ENCODE peak calls at places on chromosomes 11 and 22, in seven cellular contexts. One of them, this sample, is unnamed.

GRCh38 chr22:29216873-29217666 is 11.4 kb downstream of the EMID1 start:
- DNase-seq in NCI-H526: no peak
- DNase-seq in ureter: no peak
- DNase-seq in fibroblast of lung: peak; percentile 17
- DNase-seq in nephron progenitor cell: no peak
- DNase-seq in NCI-H460: no peak
- DNase-seq in iPS DF 6.9: no peak
- DNase-seq in this sample: peak; percentile 21

GRCh38 chr22:35600466-35600865 is 16.7 kb downstream of the MB start:
- DNase-seq in NCI-H526: no peak
- DNase-seq in ureter: no peak
- DNase-seq in fibroblast of lung: no peak
- DNase-seq in nephron progenitor cell: no peak
- DNase-seq in NCI-H460: no peak
- DNase-seq in iPS DF 6.9: no peak
- DNase-seq in this sample: no peak

GRCh38 chr22:19797086-19797485 is 36.5 kb downstream of the TBX1 start:
- DNase-seq in NCI-H526: no peak
- DNase-seq in ureter: no peak
- DNase-seq in fibroblast of lung: no peak
- DNase-seq in nephron progenitor cell: no peak
- DNase-seq in NCI-H460: no peak
- DNase-seq in iPS DF 6.9: no peak
- DNase-seq in this sample: no peak

GRCh38 chr11:27914080-27914479 is 193.9 kb downstream of the KIF18A start:
- DNase-seq in NCI-H526: no peak
- DNase-seq in ureter: no peak
- DNase-seq in fibroblast of lung: peak; percentile 58
- DNase-seq in nephron progenitor cell: no peak
- DNase-seq in NCI-H460: no peak
- DNase-seq in iPS DF 6.9: no peak
- DNase-seq in this sample: no peak

GRCh38 chr11:119551726-119552510 is 128.9 kb upstream of the THY1 start:
- DNase-seq in NCI-H526: no peak
- DNase-seq in ureter: no peak
- DNase-seq in fibroblast of lung: peak; percentile 32
- DNase-seq in nephron progenitor cell: no peak
- DNase-seq in NCI-H460: no peak
- DNase-seq in iPS DF 6.9: no peak
- DNase-seq in this sample: no peak

GRCh38 chr11:72573380-72573949 is 100.8 kb downstream of the PDE2A start:
- DNase-seq in NCI-H526: peak; percentile 69
- DNase-seq in ureter: no peak
- DNase-seq in fibroblast of lung: peak; percentile 25
- DNase-seq in nephron progenitor cell: peak; percentile 67
- DNase-seq in NCI-H460: peak; percentile 28
- DNase-seq in iPS DF 6.9: no peak
- DNase-seq in this sample: peak; percentile 80

GRCh38 chr11:96622026-96622634 is 232.3 kb downstream of the JRKL start:
- DNase-seq in NCI-H526: no peak
- DNase-seq in ureter: no peak
- DNase-seq in fibroblast of lung: no peak
- DNase-seq in nephron progenitor cell: no peak
- DNase-seq in NCI-H460: no peak
- DNase-seq in iPS DF 6.9: no peak
- DNase-seq in this sample: no peak

GRCh38 chr22:45564349-45565030 is 61.8 kb downstream of the FBLN1 start:
- DNase-seq in NCI-H526: no peak
- DNase-seq in ureter: no peak
- DNase-seq in fibroblast of lung: no peak
- DNase-seq in nephron progenitor cell: no peak
- DNase-seq in NCI-H460: no peak
- DNase-seq in iPS DF 6.9: no peak
- DNase-seq in this sample: no peak

GRCh38 chr11:80855975-80856524 is 1415.2 kb upstream of the TENM4 start:
- DNase-seq in NCI-H526: no peak
- DNase-seq in ureter: no peak
- DNase-seq in fibroblast of lung: peak; percentile 76
- DNase-seq in nephron progenitor cell: no peak
- DNase-seq in NCI-H460: no peak
- DNase-seq in iPS DF 6.9: no peak
- DNase-seq in this sample: no peak

GRCh38 chr11:20243974-20244373 is 83.7 kb upstream of the DBX1 start:
- DNase-seq in NCI-H526: no peak
- DNase-seq in ureter: no peak
- DNase-seq in fibroblast of lung: no peak
- DNase-seq in nephron progenitor cell: no peak
- DNase-seq in NCI-H460: no peak
- DNase-seq in iPS DF 6.9: no peak
- DNase-seq in this sample: no peak